ENCODE peak calls at places on chromosomes 12 and 14, in ten cellular contexts. One of them, this sample, is unnamed.

GRCh38 chr12:32298917-32299316 is 100.4 kb upstream of the FGD4 start:
- DNase-seq in foreskin fibroblast: peak; percentile 46
- DNase-seq in iPS DF 6.9: no peak
- DNase-seq in CD8-positive, alpha-beta memory T cell: no peak
- DNase-seq in left ventricle myocardium inferior: no peak
- DNase-seq in mucosa of gallbladder: no peak
- DNase-seq in HL-60: no peak
- DNase-seq in GDM1: no peak
- DNase-seq in NCI-H510A treated with DMSO at 0.1 percent for 48 hours: no peak
- DNase-seq in epithelial cell of proximal tubule: no peak
- DNase-seq in this sample: no peak

GRCh38 chr12:120357104-120357503 is 11.9 kb downstream of the MSI1 start:
- DNase-seq in foreskin fibroblast: no peak
- DNase-seq in iPS DF 6.9: no peak
- DNase-seq in CD8-positive, alpha-beta memory T cell: no peak
- DNase-seq in left ventricle myocardium inferior: no peak
- DNase-seq in mucosa of gallbladder: no peak
- DNase-seq in HL-60: no peak
- DNase-seq in GDM1: no peak
- DNase-seq in NCI-H510A treated with DMSO at 0.1 percent for 48 hours: no peak
- DNase-seq in epithelial cell of proximal tubule: no peak
- DNase-seq in this sample: no peak

GRCh38 chr14:74591899-74592298 is 20.1 kb downstream of the LTBP2 start:
- DNase-seq in foreskin fibroblast: peak; percentile 49
- DNase-seq in iPS DF 6.9: no peak
- DNase-seq in CD8-positive, alpha-beta memory T cell: no peak
- DNase-seq in left ventricle myocardium inferior: no peak
- DNase-seq in mucosa of gallbladder: no peak
- DNase-seq in HL-60: no peak
- DNase-seq in GDM1: no peak
- DNase-seq in NCI-H510A treated with DMSO at 0.1 percent for 48 hours: no peak
- DNase-seq in epithelial cell of proximal tubule: no peak
- DNase-seq in this sample: no peak

GRCh38 chr14:92944976-92945375 is 22.0 kb downstream of the CHGA start:
- DNase-seq in foreskin fibroblast: no peak
- DNase-seq in iPS DF 6.9: no peak
- DNase-seq in CD8-positive, alpha-beta memory T cell: no peak
- DNase-seq in left ventricle myocardium inferior: no peak
- DNase-seq in mucosa of gallbladder: peak; percentile 86
- DNase-seq in HL-60: no peak
- DNase-seq in GDM1: no peak
- DNase-seq in NCI-H510A treated with DMSO at 0.1 percent for 48 hours: no peak
- DNase-seq in epithelial cell of proximal tubule: no peak
- DNase-seq in this sample: no peak

GRCh38 chr12:27965411-27965810 is 7.1 kb downstream of the PTHLH start:
- DNase-seq in foreskin fibroblast: peak; percentile 44
- DNase-seq in iPS DF 6.9: no peak
- DNase-seq in CD8-positive, alpha-beta memory T cell: no peak
- DNase-seq in left ventricle myocardium inferior: no peak
- DNase-seq in mucosa of gallbladder: no peak
- DNase-seq in HL-60: no peak
- DNase-seq in GDM1: no peak
- DNase-seq in NCI-H510A treated with DMSO at 0.1 percent for 48 hours: no peak
- DNase-seq in epithelial cell of proximal tubule: peak; percentile 78
- DNase-seq in this sample: no peak

GRCh38 chr12:116707751-116708150 is 30.1 kb downstream of the SPRING1 start:
- DNase-seq in foreskin fibroblast: no peak
- DNase-seq in iPS DF 6.9: no peak
- DNase-seq in CD8-positive, alpha-beta memory T cell: no peak
- DNase-seq in left ventricle myocardium inferior: no peak
- DNase-seq in mucosa of gallbladder: no peak
- DNase-seq in HL-60: no peak
- DNase-seq in GDM1: no peak
- DNase-seq in NCI-H510A treated with DMSO at 0.1 percent for 48 hours: no peak
- DNase-seq in epithelial cell of proximal tubule: no peak
- DNase-seq in this sample: no peak

GRCh38 chr14:93705513-93706156 is 82.7 kb downstream of the PRIMA1 start:
- DNase-seq in foreskin fibroblast: no peak
- DNase-seq in iPS DF 6.9: no peak
- DNase-seq in CD8-positive, alpha-beta memory T cell: no peak
- DNase-seq in left ventricle myocardium inferior: no peak
- DNase-seq in mucosa of gallbladder: no peak
- DNase-seq in HL-60: no peak
- DNase-seq in GDM1: no peak
- DNase-seq in NCI-H510A treated with DMSO at 0.1 percent for 48 hours: no peak
- DNase-seq in epithelial cell of proximal tubule: no peak
- DNase-seq in this sample: no peak

GRCh38 chr14:50714452-50715073 is 46.5 kb upstream of the SAV1 start:
- DNase-seq in foreskin fibroblast: peak; percentile 74
- DNase-seq in iPS DF 6.9: no peak
- DNase-seq in CD8-positive, alpha-beta memory T cell: no peak
- DNase-seq in left ventricle myocardium inferior: no peak
- DNase-seq in mucosa of gallbladder: no peak
- DNase-seq in HL-60: no peak
- DNase-seq in GDM1: peak; percentile 8
- DNase-seq in NCI-H510A treated with DMSO at 0.1 percent for 48 hours: peak; percentile 24
- DNase-seq in epithelial cell of proximal tubule: no peak
- DNase-seq in this sample: no peak

GRCh38 chr12:106583578-106584103 is 837 bp downstream of the RFX4 start:
- DNase-seq in foreskin fibroblast: peak; percentile 56
- DNase-seq in iPS DF 6.9: no peak
- DNase-seq in CD8-positive, alpha-beta memory T cell: no peak
- DNase-seq in left ventricle myocardium inferior: no peak
- DNase-seq in mucosa of gallbladder: no peak
- DNase-seq in HL-60: no peak
- DNase-seq in GDM1: no peak
- DNase-seq in NCI-H510A treated with DMSO at 0.1 percent for 48 hours: no peak
- DNase-seq in epithelial cell of proximal tubule: no peak
- DNase-seq in this sample: no peak

GRCh38 chr14:61034416-61035100 is 53.5 kb downstream of the SLC38A6 start:
- DNase-seq in foreskin fibroblast: no peak
- DNase-seq in iPS DF 6.9: no peak
- DNase-seq in CD8-positive, alpha-beta memory T cell: no peak
- DNase-seq in left ventricle myocardium inferior: no peak
- DNase-seq in mucosa of gallbladder: no peak
- DNase-seq in HL-60: no peak
- DNase-seq in GDM1: no peak
- DNase-seq in NCI-H510A treated with DMSO at 0.1 percent for 48 hours: peak; percentile 81
- DNase-seq in epithelial cell of proximal tubule: no peak
- DNase-seq in this sample: no peak

GRCh38 chr14:30225171-30225570 is 297.5 kb upstream of the PRKD1 start:
- DNase-seq in foreskin fibroblast: no peak
- DNase-seq in iPS DF 6.9: no peak
- DNase-seq in CD8-positive, alpha-beta memory T cell: no peak
- DNase-seq in left ventricle myocardium inferior: no peak
- DNase-seq in mucosa of gallbladder: no peak
- DNase-seq in HL-60: no peak
- DNase-seq in GDM1: no peak
- DNase-seq in NCI-H510A treated with DMSO at 0.1 percent for 48 hours: no peak
- DNase-seq in epithelial cell of proximal tubule: no peak
- DNase-seq in this sample: no peak

GRCh38 chr12:105332925-105333324 is 2.4 kb downstream of the C12orf75 start:
- DNase-seq in foreskin fibroblast: no peak
- DNase-seq in iPS DF 6.9: no peak
- DNase-seq in CD8-positive, alpha-beta memory T cell: no peak
- DNase-seq in left ventricle myocardium inferior: no peak
- DNase-seq in mucosa of gallbladder: no peak
- DNase-seq in HL-60: no peak
- DNase-seq in GDM1: no peak
- DNase-seq in NCI-H510A treated with DMSO at 0.1 percent for 48 hours: no peak
- DNase-seq in epithelial cell of proximal tubule: no peak
- DNase-seq in this sample: no peak